ENCODE peak calls at places on chromosomes 7 and 10, in eight cellular contexts. F is T-helper 17 cell, Y is amniotic epithelial cell, D is H54, M is psoas muscle, U is right lobe of liver, J is mesenchymal stem cell, R is left cardiac atrium. X is an unnamed sample.

GRCh38 chr10:83957168-83957750 is 182.1 kb upstream of the GHITM start:
- DNase-seq in F (no peak), Y (no peak), D (no peak), M (no peak), U (no peak), J (no peak), R (no peak), X (no peak)

GRCh38 chr10:10118131-10118530 is 899.5 kb upstream of the CELF2 start:
- DNase-seq in F (no peak), Y (no peak), D (no peak), M (no peak), U (no peak), J (no peak), R (no peak), X (no peak)

GRCh38 chr10:49766484-49766883 is 4.4 kb upstream of the OGDHL start:
- DNase-seq in F (no peak), Y (no peak), D (no peak), M (no peak), U (no peak), J (no peak), R (no peak), X (no peak)

GRCh38 chr7:108166687-108167086 is 36.5 kb upstream of the LAMB4 start:
- DNase-seq in F (no peak), Y (no peak), D (no peak), M (no peak), U (no peak), J (no peak), R (no peak), X (no peak)

GRCh38 chr7:158344706-158345300 is 242.8 kb downstream of the PTPRN2 start:
- DNase-seq in F (no peak), Y (no peak), D (no peak), M (no peak), U (no peak), J (no peak), R (no peak), X (no peak)

GRCh38 chr10:80171248-80171660 is 34.1 kb downstream of the ANXA11 start:
- DNase-seq in F (no peak), Y (no peak), D (no peak), M (no peak), U (no peak), J (no peak), R (peak), X (no peak)

GRCh38 chr7:5526190-5527037 is 102.8 kb upstream of the TNRC18 start:
- DNase-seq in F (no peak), Y (peak), D (no peak), M (no peak), U (no peak), J (peak), R (peak), X (peak)

GRCh38 chr7:154973381-154973780 is 29.5 kb downstream of the PAXIP1 start:
- DNase-seq in F (no peak), Y (peak), D (no peak), M (no peak), U (no peak), J (no peak), R (no peak), X (no peak)

GRCh38 chr7:7263297-7264230 is 81.2 kb downstream of the C1GALT1 start:
- DNase-seq in F (no peak), Y (no peak), D (no peak), M (no peak), U (no peak), J (no peak), R (no peak), X (no peak)

GRCh38 chr10:11112718-11113117 is 95.0 kb downstream of the CELF2 start:
- DNase-seq in F (no peak), Y (no peak), D (no peak), M (no peak), U (no peak), J (peak), R (no peak), X (no peak)

GRCh38 chr10:79335094-79335469 is 12.2 kb upstream of the PPIF start:
- DNase-seq in F (no peak), Y (no peak), D (no peak), M (no peak), U (no peak), J (no peak), R (peak), X (no peak)

GRCh38 chr7:156907656-156908055 is 14.7 kb upstream of the LMBR1 start:
- DNase-seq in F (no peak), Y (peak), D (no peak), M (no peak), U (no peak), J (peak), R (no peak), X (no peak)

GRCh38 chr7:40299097-40299496 is 164.3 kb downstream of the SUGCT start:
- DNase-seq in F (no peak), Y (peak), D (peak), M (no peak), U (no peak), J (peak), R (no peak), X (peak)

GRCh38 chr10:72316748-72317435 is 37.8 kb downstream of the DNAJB12 start:
- DNase-seq in F (peak), Y (no peak), D (no peak), M (peak), U (peak), J (no peak), R (peak), X (peak)

GRCh38 chr10:76632158-76633051 is 1005.2 kb downstream of the KCNMA1 start:
- DNase-seq in F (no peak), Y (peak), D (peak), M (no peak), U (peak), J (no peak), R (peak), X (no peak)

GRCh38 chr10:116857156-116857555 is 7.9 kb downstream of the ENO4 start:
- DNase-seq in F (no peak), Y (no peak), D (no peak), M (no peak), U (no peak), J (no peak), R (no peak), X (no peak)

X was measured in endothelial cell of umbilical vein.